ENCODE peak calls at places on chromosomes 12 and 14, in four cellular contexts. J is HFF-Myc, Q is mammary epithelial cell, G is AG04449. F is an unnamed sample.

GRCh38 chr14:74825008-74825407 is 50.9 kb downstream of the PROX2 start:
- DNase-seq in J (no peak), G (peak), Q (peak), F (peak)

GRCh38 chr12:12210983-12211382 is 55.9 kb downstream of the LRP6 start:
- DNase-seq in Q (no peak), J (no peak), G (no peak), F (no peak)

GRCh38 chr14:84152452-84152851 is 1377.5 kb upstream of the FLRT2 start:
- DNase-seq in J (no peak), Q (no peak), G (no peak), F (no peak)

GRCh38 chr12:58920102-58920955 is at the start of gene LRIG3:
- DNase-seq in Q (peak), J (no peak), G (no peak), F (peak)

GRCh38 chr12:68853396-68854077 is 45.6 kb downstream of the MDM2 start:
- DNase-seq in G (no peak), J (no peak), Q (no peak), F (no peak)

GRCh38 chr14:32939254-32940065 is 781 bp downstream of the NPAS3 start:
- DNase-seq in G (no peak), J (no peak), Q (peak), F (peak)

GRCh38 chr14:74584966-74585365 is 27.1 kb downstream of the LTBP2 start:
- DNase-seq in Q (no peak), G (no peak), J (no peak), F (no peak)

GRCh38 chr12:53044052-53044581 is 5.7 kb upstream of the TNS2 start:
- DNase-seq in Q (no peak), J (no peak), G (no peak), F (no peak)

GRCh38 chr12:133129368-133130037 is 571 bp downstream of the ZNF891 start:
- DNase-seq in G (no peak), Q (no peak), J (no peak), F (peak)

GRCh38 chr12:107379852-107380567 is 286.7 kb upstream of the CRY1 start:
- DNase-seq in G (no peak), Q (peak), J (no peak), F (peak)

GRCh38 chr12:1993871-1994371 is 10.3 kb downstream of the DCP1B start:
- DNase-seq in Q (no peak), J (no peak), G (peak), F (peak)

GRCh38 chr14:64912256-64912655 is 2.0 kb upstream of the CHURC1 start:
- DNase-seq in J (no peak), Q (no peak), G (no peak), F (peak)

GRCh38 chr14:67241416-67242362 is at the start of gene PALS1:
- DNase-seq in J (no peak), G (peak), Q (peak), F (peak)

GRCh38 chr12:13223176-13223806 is 26.8 kb downstream of the EMP1 start:
- DNase-seq in Q (peak), J (no peak), G (peak), F (peak)

GRCh38 chr12:79407671-79408622 is 282.8 kb downstream of the PAWR start:
- DNase-seq in Q (peak), G (peak), J (peak), F (peak)

GRCh38 chr12:79983492-79983891 is 48.6 kb upstream of the PPP1R12A start:
- DNase-seq in J (peak), Q (peak), G (peak), F (peak)

GRCh38 chr12:106679576-106679975 is 94.9 kb upstream of the RIC8B start:
- DNase-seq in J (no peak), Q (no peak), G (no peak), F (no peak)

GRCh38 chr12:6375269-6376078 is at the start of gene SCNN1A:
- DNase-seq in G (no peak), Q (peak), J (no peak), F (no peak)

GRCh38 chr14:31559939-31560338 is 1.3 kb upstream of the NUBPL start:
- DNase-seq in G (no peak), Q (no peak), J (no peak), F (no peak)

GRCh38 chr14:79256311-79256879 is 954.9 kb downstream of the DIO2 start:
- DNase-seq in G (no peak), Q (no peak), J (no peak), F (no peak)

GRCh38 chr14:97283450-97284230 is 486.5 kb downstream of the VRK1 start:
- DNase-seq in Q (no peak), J (no peak), G (no peak), F (no peak)

GRCh38 chr12:3218846-3219632 is 141.9 kb downstream of the TSPAN9 start:
- DNase-seq in G (no peak), J (no peak), Q (no peak), F (no peak)

GRCh38 chr12:49026101-49026500 is 7.5 kb upstream of the PRKAG1 start:
- DNase-seq in Q (no peak), J (no peak), G (no peak), F (no peak)

GRCh38 chr12:108367436-108367835 is 28.3 kb upstream of the CMKLR1 start:
- DNase-seq in Q (no peak), J (no peak), G (no peak), F (peak)

GRCh38 chr12:122474324-122474716 is 26.4 kb downstream of the ZCCHC8 start:
- DNase-seq in J (no peak), G (no peak), Q (no peak), F (no peak)

GRCh38 chr12:75724913-75725312 is 213.5 kb upstream of the KRR1 start:
- DNase-seq in Q (peak), G (no peak), J (peak), F (peak)

GRCh38 chr12:1443421-1444141 is 150.8 kb downstream of the FBXL14 start:
- DNase-seq in Q (peak), G (peak), J (no peak), F (peak)

GRCh38 chr14:102586420-102587119 is 5.9 kb upstream of the RCOR1 start:
- DNase-seq in Q (no peak), G (no peak), J (peak), F (no peak)

GRCh38 chr12:25994252-25994651 is 35.8 kb downstream of the RASSF8 start:
- DNase-seq in Q (peak), G (peak), J (peak), F (peak)

GRCh38 chr12:89507015-89507824 is 17.4 kb downstream of the GALNT4 start:
- DNase-seq in Q (no peak), G (no peak), J (no peak), F (no peak)

GRCh38 chr12:130617219-130617618 is 98.9 kb downstream of the RIMBP2 start:
- DNase-seq in J (no peak), G (no peak), Q (no peak), F (no peak)

GRCh38 chr14:79583738-79584405 is 627.4 kb downstream of the DIO2 start:
- DNase-seq in G (no peak), J (no peak), Q (no peak), F (peak)

GRCh38 chr14:51446771-51447170 is 204.9 kb upstream of the FRMD6 start:
- DNase-seq in G (no peak), J (no peak), Q (no peak), F (no peak)

GRCh38 chr14:22184157-22185025 is 404.6 kb downstream of the DAD1 start:
- DNase-seq in G (no peak), J (no peak), Q (no peak), F (peak)

GRCh38 chr14:38297681-38298080 is 41.8 kb upstream of the CLEC14A start:
- DNase-seq in G (peak), Q (no peak), J (no peak), F (peak)

GRCh38 chr12:118271199-118271598 is 101.5 kb downstream of the TAOK3 start:
- DNase-seq in J (no peak), Q (no peak), G (no peak), F (no peak)

GRCh38 chr12:102408487-102409297 is 71.7 kb downstream of the IGF1 start:
- DNase-seq in J (no peak), Q (no peak), G (no peak), F (no peak)

GRCh38 chr12:102406033-102406584 is 74.3 kb downstream of the IGF1 start:
- DNase-seq in G (no peak), J (peak), Q (peak), F (peak)

GRCh38 chr12:102413396-102413795 is 67.0 kb downstream of the IGF1 start:
- DNase-seq in Q (no peak), J (no peak), G (no peak), F (no peak)

DNA sequence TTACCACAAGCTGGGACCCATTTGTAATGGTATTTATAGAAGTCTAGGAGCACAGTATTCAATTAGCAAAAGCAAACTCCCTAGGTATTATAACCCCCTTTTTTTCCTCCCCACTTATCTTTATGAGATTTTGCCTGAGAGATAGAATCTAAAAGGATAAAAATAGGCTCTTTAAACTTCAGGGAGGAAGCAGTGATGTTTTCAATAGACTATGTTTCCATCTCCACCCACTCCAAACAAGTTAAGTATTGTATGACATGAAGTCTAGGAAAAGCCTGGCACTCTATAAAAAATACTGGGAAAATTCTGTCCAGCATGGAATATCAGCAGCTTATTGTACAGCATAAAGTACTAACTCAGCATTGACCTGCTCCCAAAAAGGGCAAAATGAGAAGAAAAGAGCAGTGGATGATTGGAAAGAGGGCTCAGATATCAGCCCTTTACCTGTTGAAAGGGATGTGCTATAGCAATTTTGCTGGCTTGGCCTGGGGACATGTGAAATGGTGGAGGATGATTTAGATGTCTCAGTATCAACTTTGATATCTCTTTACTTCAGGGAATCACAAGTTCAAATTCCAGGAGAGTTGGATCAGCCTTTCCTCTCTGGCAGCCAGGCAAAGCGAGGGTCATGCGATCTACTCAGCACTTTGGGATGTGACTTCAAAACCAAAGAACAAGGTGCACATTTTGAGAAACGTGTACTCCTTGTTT is 72.4 kb downstream of the IGF1 start:
- DNase-seq in Q (no peak), J (no peak), G (no peak), F (no peak)
- TF ChIP-seq CTCF in Q (no peak), J (no peak), G (no peak), F (no peak)

DNA sequence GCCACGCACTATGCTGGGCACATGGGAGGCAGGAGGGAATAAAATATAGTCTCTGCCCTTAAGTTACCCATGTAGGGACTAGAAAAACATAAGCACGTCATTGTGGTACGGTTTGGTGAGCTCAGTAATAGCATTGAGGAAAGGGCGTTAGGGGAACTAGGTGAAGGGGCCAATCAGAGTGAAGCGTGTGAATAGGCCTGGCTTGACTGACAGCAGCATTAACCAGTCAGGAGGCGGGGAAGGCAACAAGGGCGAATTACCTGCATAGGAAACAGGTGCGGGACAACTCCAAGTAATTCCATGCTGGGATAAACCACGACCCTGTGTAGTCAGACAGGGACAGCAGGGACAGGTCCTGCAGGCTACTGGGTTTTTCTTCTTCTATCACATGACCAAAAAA is 107.7 kb downstream of the UNC79 start:
- DNase-seq in Q (peak), J (no peak), G (no peak), F (peak)
- H3K4me3 ChIP-seq in Q (no peak), J (no peak), G (no peak), F (no peak)

GRCh38 chr12:117100851-117101673 is 1.8 kb upstream of the TESC start:
- DNase-seq in J (no peak), Q (no peak), G (no peak), F (no peak)

GRCh38 chr12:117101953-117102833 is 3.0 kb upstream of the TESC start:
- DNase-seq in G (no peak), Q (no peak), J (no peak), F (no peak)

GRCh38 chr12:117098361-117099217 is 627 bp downstream of the TESC start:
- DNase-seq in Q (no peak), G (no peak), J (no peak), F (no peak)

GRCh38 chr12:117098071-117098360 is 1.2 kb downstream of the TESC start:
- DNase-seq in J (no peak), Q (no peak), G (no peak), F (no peak)

GRCh38 chr12:117100251-117100650 is 1.0 kb upstream of the TESC start:
- DNase-seq in Q (no peak), G (no peak), J (no peak), F (peak)
- TF ChIP-seq CTCF in Q (peak), G (peak), J (peak), F (peak)

GRCh38 chr14:104119119-104119699 is 19.2 kb upstream of the KIF26A start:
- DNase-seq in G (no peak), Q (no peak), J (no peak), F (no peak)

GRCh38 chr14:104116544-104117340 is 21.6 kb upstream of the KIF26A start:
- DNase-seq in J (no peak), G (no peak), Q (peak), F (no peak)

GRCh38 chr14:104115691-104116543 is 22.5 kb upstream of the KIF26A start:
- DNase-seq in J (no peak), Q (no peak), G (no peak), F (no peak)

GRCh38 chr14:104118006-104118844 is 20.2 kb upstream of the KIF26A start:
- DNase-seq in G (no peak), J (no peak), Q (no peak), F (no peak)

DNA sequence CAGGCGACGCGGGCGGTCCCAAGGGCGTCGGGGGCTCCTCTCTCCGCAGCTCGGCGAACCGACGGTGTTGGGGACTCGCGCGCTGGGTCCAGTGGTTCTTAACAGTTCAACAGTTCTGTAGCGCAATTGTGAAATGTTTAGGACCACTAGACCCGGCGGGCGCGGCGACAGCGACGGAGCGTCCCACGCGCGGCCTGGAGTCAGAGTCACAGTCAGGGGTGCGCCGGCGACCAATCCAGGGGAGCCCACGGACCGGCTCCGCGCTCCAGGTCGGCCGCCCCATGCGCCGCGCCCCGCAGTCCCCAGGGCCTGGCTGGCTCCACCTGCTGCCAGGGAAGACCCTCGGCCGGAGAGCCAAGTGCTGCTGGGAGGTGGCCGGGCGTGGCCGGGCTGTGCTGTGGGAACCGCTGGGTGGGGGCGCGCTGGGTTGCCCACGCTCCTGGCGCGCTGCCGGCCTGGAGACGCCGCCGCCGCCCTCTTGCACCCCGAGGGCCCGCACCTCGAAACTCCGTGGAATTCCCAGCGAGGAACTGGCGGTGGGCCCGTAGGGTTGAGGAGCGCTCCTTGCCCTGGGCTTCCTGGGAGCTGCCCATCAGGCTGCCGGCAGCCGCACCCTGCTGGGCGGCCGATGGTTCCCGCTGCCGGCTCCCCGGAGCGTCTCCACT is 20.9 kb upstream of the KIF26A start:
- DNase-seq in G (no peak), J (no peak), Q (no peak), F (no peak)
- H3K4me3 ChIP-seq in G (no peak), J (no peak), Q (peak), F (no peak)

DNA sequence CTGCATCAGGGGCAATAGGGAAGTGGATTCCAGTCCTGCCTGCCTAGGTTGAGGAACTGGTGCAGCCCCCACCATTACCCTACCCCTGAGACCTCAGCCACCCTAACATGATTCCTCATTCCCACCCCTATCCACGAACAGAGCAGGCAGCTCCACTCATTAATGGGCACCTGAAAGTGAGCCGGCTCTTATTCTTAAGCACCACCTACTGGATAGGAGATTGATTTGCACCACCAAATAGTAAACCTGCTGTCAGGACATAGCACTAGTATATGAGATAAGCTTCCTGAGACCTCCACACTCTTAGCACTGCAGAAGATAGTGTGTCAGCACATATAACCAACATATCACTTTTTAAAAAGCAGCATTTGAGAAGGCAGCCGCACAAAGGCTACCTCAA is 573.2 kb downstream of the SOX5 start:
- DNase-seq in Q (no peak), G (no peak), J (no peak), F (no peak)
- TF ChIP-seq CTCF in Q (no peak), G (no peak), J (no peak), F (no peak)

DNA sequence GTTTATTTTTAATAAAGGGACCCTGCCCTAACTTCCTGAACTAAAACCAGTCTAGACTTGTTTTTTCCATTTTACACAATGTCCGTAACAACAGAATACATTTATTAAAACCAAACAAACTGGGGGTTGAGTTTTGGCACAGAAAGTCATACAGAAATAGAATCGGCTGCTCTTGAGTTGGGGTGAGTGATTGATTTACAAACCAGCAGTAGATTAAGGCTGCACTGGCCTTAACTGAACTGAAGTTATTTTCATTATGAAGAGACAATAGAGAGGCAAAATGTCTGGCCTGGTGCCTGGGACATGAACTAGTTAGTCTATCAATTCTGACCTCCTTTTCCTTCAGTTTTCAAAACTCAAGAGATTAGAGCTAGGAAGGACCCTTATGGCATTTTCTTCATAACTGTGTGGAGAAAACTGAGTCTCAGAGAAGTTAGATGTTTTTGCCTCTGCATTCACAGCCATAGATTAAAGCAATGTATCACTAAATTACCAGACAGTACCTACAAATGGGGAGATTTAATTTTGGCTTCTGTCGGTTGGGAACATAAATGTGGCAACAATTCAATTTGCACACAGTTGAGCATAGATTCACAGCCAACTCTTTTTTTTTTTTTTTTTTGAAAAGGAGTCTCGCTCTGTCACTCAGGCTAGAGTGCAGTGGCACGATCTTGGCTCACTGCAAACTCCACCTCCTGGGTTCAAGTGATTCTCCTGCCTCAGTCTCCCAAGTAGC is 19.8 kb upstream of the MGP start:
- DNase-seq in Q (peak), J (no peak), G (no peak), F (peak)
- H3K4me3 ChIP-seq in Q (no peak), J (no peak), G (no peak), F (no peak)

GRCh38 chr12:67430708-67431335 is 161.7 kb downstream of the CAND1 start:
- DNase-seq in G (no peak), Q (no peak), J (no peak), F (peak)
- TF ChIP-seq CTCF in G (no peak), Q (no peak), J (no peak), F (peak)

GRCh38 chr12:116427200-116427932 is 131.8 kb upstream of the MAP1LC3B2 start:
- DNase-seq in Q (no peak), G (no peak), J (no peak), F (no peak)
- H3K4me3 ChIP-seq in Q (no peak), G (no peak), J (no peak), F (no peak)

GRCh38 chr14:94337274-94337673 is 14.1 kb upstream of the SERPINA6 start:
- DNase-seq in J (no peak), G (no peak), Q (peak), F (peak)
- TF ChIP-seq CTCF in J (no peak), G (no peak), Q (no peak), F (no peak)

F was measured in choroid plexus epithelial cell.